ENCODE peak calls at places on chromosomes 6 and 20, in nine cellular contexts. G, U, I, D, Q, H, V, O and T are unnamed samples.

GRCh38 chr20:59016795-59017492 is 2.3 kb upstream of the TUBB1 start:
- DNase-seq in G (peak), U (no peak), I (no peak), D (no peak), Q (no peak), H (no peak), V (no peak), O (peak), T (no peak)

GRCh38 chr6:34243131-34243771 is 5.6 kb downstream of the SMIM29 start:
- DNase-seq in G (no peak), U (no peak), I (no peak), D (no peak), Q (no peak), H (peak), V (peak), O (no peak), T (no peak)

GRCh38 chr6:56949925-56950495 is 4.9 kb upstream of the BEND6 start:
- DNase-seq in G (no peak), U (no peak), I (no peak), D (no peak), Q (no peak), H (no peak), V (no peak), O (no peak), T (no peak)

GRCh38 chr6:83870649-83871048 is 11.2 kb downstream of the CYB5R4 start:
- DNase-seq in G (no peak), U (no peak), I (no peak), D (no peak), Q (no peak), H (no peak), V (no peak), O (no peak), T (no peak)

GRCh38 chr6:149925253-149925973 is 2.5 kb upstream of the RAET1G start:
- DNase-seq in G (no peak), U (no peak), I (peak), D (peak), Q (no peak), H (no peak), V (no peak), O (no peak), T (no peak)

GRCh38 chr20:45874576-45874975 is 6.5 kb upstream of the ZSWIM1 start:
- DNase-seq in G (no peak), U (no peak), I (no peak), D (no peak), Q (no peak), H (no peak), V (peak), O (no peak), T (no peak)

GRCh38 chr6:11701568-11701967 is 77.0 kb downstream of the ADTRP start:
- DNase-seq in G (no peak), U (no peak), I (no peak), D (no peak), Q (no peak), H (no peak), V (no peak), O (no peak), T (no peak)

GRCh38 chr6:105499928-105500327 is 97.0 kb upstream of the PREP start:
- DNase-seq in G (no peak), U (no peak), I (no peak), D (no peak), Q (no peak), H (no peak), V (no peak), O (no peak), T (no peak)

GRCh38 chr20:61376541-61377231 is 124.6 kb downstream of the CDH4 start:
- DNase-seq in G (no peak), U (no peak), I (no peak), D (no peak), Q (no peak), H (no peak), V (no peak), O (no peak), T (no peak)

GRCh38 chr20:61985096-61985495 is 80.6 kb downstream of the TAF4 start:
- DNase-seq in G (no peak), U (no peak), I (no peak), D (no peak), Q (no peak), H (no peak), V (no peak), O (no peak), T (no peak)

GRCh38 chr20:18973499-18974173 is 160.1 kb downstream of the SCP2D1 start:
- DNase-seq in G (no peak), U (no peak), I (no peak), D (no peak), Q (no peak), H (no peak), V (no peak), O (no peak), T (no peak)

GRCh38 chr6:2783188-2783957 is 18.2 kb downstream of the WRNIP1 start:
- DNase-seq in G (no peak), U (no peak), I (peak), D (no peak), Q (no peak), H (no peak), V (no peak), O (no peak), T (no peak)

GRCh38 chr6:53294095-53294494 is 54.7 kb downstream of the ELOVL5 start:
- DNase-seq in G (no peak), U (no peak), I (peak), D (no peak), Q (no peak), H (no peak), V (peak), O (peak), T (no peak)